ENCODE peak calls at places on chromosomes 4 and X, in eight cellular contexts. U is transverse colon, W is stomach, S is adrenal gland, T is IMR-90, B is A549, J is tibial nerve, P is upper lobe of left lung. Z is an unnamed sample.

GRCh38 chrX:34578237-34578636 is 78.8 kb downstream of the TMEM47 start:
- DNase-seq in S (peak), U (no peak), T (peak), B (peak), J (peak), P (no peak), W (no peak), Z (no peak)

GRCh38 chr4:37977471-37978452 is 17.6 kb downstream of the PTTG2 start:
- DNase-seq in P (peak), W (peak), B (peak), T (peak), J (peak), S (peak), U (peak), Z (peak)

GRCh38 chr4:47002593-47002992 is 9.2 kb upstream of the GABRA4 start:
- DNase-seq in P (no peak), T (peak), B (no peak), U (no peak), J (no peak), S (no peak), W (no peak), Z (no peak)

GRCh38 chr4:180805101-180805500 is 1438.1 kb upstream of the TENM3 start:
- DNase-seq in J (no peak), T (no peak), B (no peak), P (no peak), W (no peak), U (no peak), S (no peak), Z (no peak)

GRCh38 chr4:137531951-137532868 is at the start of gene PCDH18:
- DNase-seq in S (peak), J (peak), U (peak), T (peak), W (peak), P (peak), B (no peak), Z (peak)

GRCh38 chr4:54482529-54482961 is 175.2 kb upstream of the KIT start:
- DNase-seq in T (peak), S (peak), W (no peak), J (no peak), B (no peak), P (no peak), U (no peak), Z (no peak)

GRCh38 chr4:26204911-26205368 is 115.9 kb upstream of the RBPJ start:
- DNase-seq in T (no peak), S (no peak), B (no peak), W (peak), P (no peak), U (no peak), J (peak), Z (no peak)

GRCh38 chr4:114312349-114312748 is 286.3 kb upstream of the UGT8 start:
- DNase-seq in W (no peak), B (no peak), S (no peak), P (no peak), J (no peak), U (no peak), T (no peak), Z (no peak)

GRCh38 chr4:11216520-11216919 is 212.2 kb downstream of the HS3ST1 start:
- DNase-seq in B (no peak), W (no peak), T (no peak), P (no peak), J (no peak), U (no peak), S (no peak), Z (no peak)

GRCh38 chr4:140213736-140214135 is 59.8 kb upstream of the MAML3 start:
- DNase-seq in S (no peak), U (no peak), B (no peak), J (no peak), T (peak), P (no peak), W (no peak), Z (no peak)

GRCh38 chrX:109886122-109886761 is 116.7 kb upstream of the TMEM164 start:
- DNase-seq in P (peak), W (peak), S (peak), T (peak), J (peak), B (peak), U (peak), Z (peak)

GRCh38 chr4:74453846-74454742 is 9.2 kb downstream of the AREG start:
- DNase-seq in P (no peak), T (no peak), S (no peak), B (no peak), U (no peak), J (no peak), W (no peak), Z (no peak)
- TF ChIP-seq POLR2A in P (no peak), T (no peak), S (no peak), B (no peak), U (no peak), J (no peak), W (no peak), Z (no peak)

GRCh38 chr4:81625422-81626417 is 154.0 kb upstream of the RASGEF1B start:
- DNase-seq in P (no peak), S (no peak), W (no peak), T (no peak), J (no peak), B (no peak), U (no peak), Z (no peak)
- TF ChIP-seq POLR2A in P (no peak), S (no peak), W (no peak), T (no peak), J (no peak), B (no peak), U (no peak), Z (no peak)

DNA sequence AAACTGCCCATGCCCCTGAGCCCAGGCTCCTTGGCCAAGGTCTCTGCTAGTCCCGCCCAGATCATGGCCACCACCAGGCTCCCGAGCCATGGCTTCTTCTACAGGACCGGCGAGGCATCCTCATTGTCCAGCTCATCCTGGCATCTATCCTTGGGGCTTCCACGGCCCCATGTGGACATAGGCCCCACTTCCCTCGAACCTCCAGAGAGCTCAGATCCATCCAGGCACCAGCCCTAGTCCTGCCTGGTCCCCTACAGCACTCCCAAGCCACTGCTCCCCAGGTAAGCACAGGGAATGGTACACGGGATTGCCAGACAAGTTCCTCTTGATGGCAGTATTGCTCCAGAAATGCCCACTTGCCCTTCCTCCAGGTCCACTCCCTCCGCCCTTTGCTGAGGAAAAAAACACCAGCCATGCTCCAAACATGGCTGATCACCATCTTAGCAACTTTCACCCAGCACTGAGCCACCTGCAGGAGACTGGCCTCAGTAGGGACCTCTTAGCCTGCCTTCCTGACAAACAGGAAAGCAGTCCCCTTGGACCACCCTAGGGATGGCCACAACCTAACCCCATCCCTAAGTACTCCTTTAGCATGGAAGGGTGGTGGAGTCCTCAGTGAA is 272.1 kb upstream of the AGTR2 start:
- DNase-seq in B (no peak), J (no peak), S (peak), P (peak), W (peak), T (peak), U (peak), Z (no peak)
- TF ChIP-seq POLR2A in B (no peak), J (no peak), S (no peak), P (no peak), W (no peak), T (no peak), U (no peak), Z (no peak)

DNA sequence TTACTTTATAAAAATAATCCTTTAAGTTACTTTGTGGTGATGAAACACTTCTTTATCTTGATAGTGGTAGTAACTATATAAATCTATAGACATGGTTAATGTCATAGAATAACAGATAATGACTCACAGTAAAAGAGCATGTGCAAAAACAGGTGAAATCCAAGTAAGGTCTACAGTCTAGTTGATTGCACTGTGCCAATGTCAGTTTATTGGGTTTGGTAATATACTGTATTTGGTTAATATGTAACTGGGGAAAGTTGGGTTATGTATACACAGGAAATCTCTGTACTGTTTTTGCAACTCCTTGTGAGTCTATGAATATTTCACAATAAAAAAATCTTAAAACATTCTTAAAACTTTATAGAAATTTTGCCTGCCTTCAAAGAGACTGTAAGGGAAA is 1067.6 kb upstream of the FTHL17 start:
- DNase-seq in U (no peak), J (no peak), B (no peak), P (no peak), W (no peak), T (no peak), S (no peak), Z (no peak)
- TF ChIP-seq POLR2A in U (no peak), J (no peak), B (no peak), P (no peak), W (no peak), T (no peak), S (no peak), Z (no peak)

GRCh38 chrX:14501312-14501711 is 28.0 kb upstream of the GLRA2 start:
- DNase-seq in B (no peak), W (peak), T (no peak), S (no peak), U (no peak), J (no peak), P (no peak), Z (peak)
- TF ChIP-seq POLR2A in B (no peak), W (no peak), T (no peak), S (no peak), U (no peak), J (no peak), P (no peak), Z (no peak)

GRCh38 chrX:7194606-7195005 is 46.7 kb upstream of the PUDP start:
- DNase-seq in T (no peak), P (no peak), U (no peak), S (no peak), B (no peak), J (no peak), W (no peak), Z (no peak)

GRCh38 chrX:7192871-7193270 is 44.9 kb upstream of the PUDP start:
- DNase-seq in T (no peak), U (no peak), P (no peak), S (no peak), J (no peak), W (no peak), B (no peak), Z (no peak)

GRCh38 chrX:7191681-7192110 is 43.7 kb upstream of the PUDP start:
- DNase-seq in B (no peak), J (no peak), P (no peak), U (no peak), W (no peak), S (no peak), T (peak), Z (no peak)

DNA sequence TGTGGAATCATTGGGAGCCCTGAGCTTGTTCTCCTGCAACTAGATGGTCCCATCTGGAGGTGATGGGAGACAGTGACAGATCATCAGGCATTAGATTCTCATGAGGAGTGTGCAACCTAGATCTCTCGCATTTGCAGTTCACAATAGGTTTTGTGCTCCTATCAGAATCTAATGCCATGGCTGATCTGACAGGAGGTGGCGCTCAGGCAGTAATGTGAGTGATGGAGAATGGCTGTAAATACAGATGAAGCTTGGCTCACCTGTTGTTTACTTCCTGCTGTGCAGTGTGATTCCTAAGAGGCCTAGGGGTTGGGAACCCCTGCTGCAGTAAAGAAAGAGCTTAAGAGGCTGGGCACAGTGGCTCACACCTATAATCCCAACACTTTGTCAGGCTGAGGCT is 42.2 kb upstream of the PUDP start:
- DNase-seq in U (no peak), B (no peak), J (no peak), S (no peak), W (no peak), T (no peak), P (no peak), Z (no peak)
- TF ChIP-seq POLR2A in U (no peak), B (no peak), J (no peak), S (no peak), W (no peak), T (no peak), P (no peak), Z (no peak)